ENCODE peak calls at places on chromosomes 16 and 17, in four cellular contexts. Y is GM12878, A is HepG2, M is K562. F is an unnamed sample.

GRCh38 chr17:80812362-80813088 is 179.1 kb upstream of the CHMP6 start:
- DNase-seq in Y (no peak), A (no peak), M (no peak), F (no peak)

GRCh38 chr17:8900626-8901585 is 33.4 kb upstream of the PIK3R6 start:
- DNase-seq in Y (peak), A (no peak), M (peak), F (no peak)

GRCh38 chr17:60421273-60422161 is 772 bp upstream of the CHCT1 start:
- DNase-seq in Y (no peak), A (peak), M (no peak), F (peak)

GRCh38 chr17:30220414-30220813 is 15.1 kb downstream of the SLC6A4 start:
- DNase-seq in Y (no peak), A (no peak), M (no peak), F (no peak)

GRCh38 chr16:85367485-85367884 is 245.6 kb upstream of the GSE1 start:
- DNase-seq in Y (no peak), A (no peak), M (no peak), F (no peak)

GRCh38 chr17:70144260-70144846 is 25.0 kb upstream of the KCNJ2 start:
- DNase-seq in Y (no peak), A (peak), M (no peak), F (peak)

GRCh38 chr17:75636381-75637142 is 3.3 kb downstream of the SMIM5 start:
- DNase-seq in Y (no peak), A (no peak), M (no peak), F (no peak)

GRCh38 chr16:77406680-77407079 is 28.2 kb downstream of the ADAMTS18 start:
- DNase-seq in Y (no peak), A (peak), M (no peak), F (peak)

GRCh38 chr16:84277244-84277823 is 17.3 kb upstream of the WFDC1 start:
- DNase-seq in Y (no peak), A (peak), M (peak), F (peak)

GRCh38 chr17:67058036-67058435 is 13.7 kb downstream of the CACNG1 start:
- DNase-seq in Y (no peak), A (no peak), M (no peak), F (no peak)

GRCh38 chr16:2973081-2973480 is 3.9 kb downstream of the PAQR4 start:
- DNase-seq in Y (no peak), A (no peak), M (no peak), F (no peak)

GRCh38 chr17:9435165-9435564 is 140.5 kb downstream of the STX8 start:
- DNase-seq in Y (no peak), A (no peak), M (no peak), F (no peak)

GRCh38 chr16:77212736-77213541 is 13.7 kb downstream of the SYCE1L start:
- DNase-seq in Y (no peak), A (no peak), M (peak), F (peak)

GRCh38 chr16:20851601-20852000 is 45.3 kb downstream of the REXO5 start:
- DNase-seq in Y (no peak), A (peak), M (no peak), F (peak)

GRCh38 chr17:77555741-77556291 is 402.7 kb upstream of the TNRC6C start:
- DNase-seq in Y (no peak), A (no peak), M (no peak), F (no peak)

GRCh38 chr16:55239723-55240122 is 84.3 kb upstream of the IRX6 start:
- DNase-seq in Y (no peak), A (no peak), M (no peak), F (no peak)

GRCh38 chr16:14202697-14203096 is 131.6 kb downstream of the MRTFB start:
- DNase-seq in Y (no peak), A (peak), M (peak), F (peak)

GRCh38 chr16:81324808-81325207 is 10.0 kb downstream of the GAN start:
- DNase-seq in Y (no peak), A (no peak), M (no peak), F (no peak)
- TF ChIP-seq MYC in Y (no peak), A (no peak), M (no peak), F (no peak)

DNA sequence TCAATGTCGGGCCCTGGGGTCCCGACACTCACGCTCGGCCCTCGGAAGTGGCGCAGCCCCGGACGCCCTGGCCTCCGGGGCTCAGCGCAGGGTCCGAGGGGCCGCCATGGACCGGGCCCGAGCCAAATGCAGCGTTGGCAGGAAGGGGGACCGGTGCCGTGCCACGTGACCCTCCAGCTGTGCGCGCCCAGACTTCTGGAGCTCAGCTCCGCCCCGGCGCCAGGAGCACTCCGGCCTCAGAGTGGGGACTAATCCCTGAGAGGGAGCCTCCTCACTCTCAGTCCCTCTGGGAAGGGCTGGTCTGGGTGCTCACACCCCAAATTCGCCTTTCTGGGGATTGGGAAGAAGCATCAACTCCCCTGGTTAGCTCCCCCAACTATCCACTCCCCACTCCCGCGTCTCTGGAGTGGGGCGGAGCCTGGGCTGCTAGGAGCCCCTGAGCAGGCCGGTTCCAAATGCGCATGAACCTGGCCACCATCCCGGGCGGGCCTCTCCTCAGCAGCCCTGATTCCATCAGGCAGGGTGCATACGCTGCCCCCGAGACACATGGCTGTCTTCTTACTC is at the start of gene B3GNT9:
- DNase-seq in Y (no peak), A (peak), M (peak), F (peak)
- H3K9ac ChIP-seq in Y (peak), A (peak), M (peak), F (peak)

GRCh38 chr16:4923853-4924252 is 13.1 kb downstream of the PPL start:
- DNase-seq in Y (no peak), A (no peak), M (no peak), F (no peak)
- TF ChIP-seq MYC in Y (no peak), A (no peak), M (no peak), F (no peak)

DNA sequence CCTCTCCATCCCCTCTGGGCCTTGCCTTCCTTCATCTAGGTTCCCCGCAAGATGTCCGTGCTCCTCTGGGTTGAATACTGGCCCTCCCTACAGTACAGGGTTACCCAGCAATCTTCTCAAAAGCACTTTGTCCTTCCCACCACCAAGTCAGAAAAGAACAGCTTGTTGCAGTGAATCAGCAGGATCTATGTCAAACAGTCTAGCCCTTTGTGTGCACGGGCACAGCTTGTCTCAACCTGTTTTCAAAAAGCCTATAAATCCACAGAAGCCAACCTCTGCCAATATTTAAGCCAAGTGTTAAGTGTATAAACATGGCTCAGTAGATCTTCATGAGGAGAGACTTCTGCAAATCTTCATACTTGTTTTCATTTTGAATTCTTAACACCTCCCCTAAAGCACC is 25.2 kb downstream of the C17orf67 start:
- DNase-seq in Y (no peak), A (no peak), M (no peak), F (no peak)
- H3K9ac ChIP-seq in Y (no peak), A (no peak), M (no peak), F (no peak)